ENCODE peak calls at places on chromosomes 16 and 17, in ten cellular contexts. M is GM12865; W is prostate gland; Y is CD8-positive, alpha-beta T cell; L is HFF-Myc; V is body of pancreas; D is left lung; P is ascending aorta; C is HCT116; F is pancreas. B is an unnamed sample.

GRCh38 chr17:29149431-29150064 is 30.6 kb downstream of the MYO18A start:
- DNase-seq in Y (no peak), W (peak), D (no peak), F (no peak), M (peak), L (no peak), P (no peak), V (peak), C (no peak), B (no peak)

GRCh38 chr17:3962217-3963069 is 1.8 kb downstream of the ATP2A3 start:
- DNase-seq in P (no peak), Y (no peak), C (no peak), D (no peak), W (no peak), V (no peak), F (no peak), M (no peak), L (no peak), B (no peak)

GRCh38 chr16:85856585-85856984 is 42.4 kb upstream of the IRF8 start:
- DNase-seq in C (no peak), M (peak), W (no peak), D (no peak), P (no peak), V (no peak), L (no peak), F (no peak), Y (no peak), B (no peak)

GRCh38 chr17:34499576-34499975 is 79.8 kb upstream of the TMEM132E start:
- DNase-seq in P (no peak), C (no peak), V (no peak), L (peak), M (peak), Y (no peak), F (no peak), W (no peak), D (no peak), B (peak)

GRCh38 chr16:4734730-4735575 is 616 bp downstream of the DNAAF8 start:
- DNase-seq in Y (peak), F (peak), P (peak), L (peak), D (peak), W (peak), M (peak), V (peak), C (peak), B (peak)

GRCh38 chr17:39929657-39930407 is 2.3 kb downstream of the LRRC3C start:
- DNase-seq in W (no peak), D (no peak), F (no peak), P (no peak), M (no peak), V (no peak), L (no peak), Y (no peak), C (no peak), B (no peak)

GRCh38 chr16:57609541-57610401 is 18.7 kb upstream of the ADGRG1 start:
- DNase-seq in M (peak), D (peak), L (no peak), F (peak), W (no peak), P (no peak), Y (peak), V (peak), C (no peak), B (no peak)

GRCh38 chr17:38905375-38905774 is 20.0 kb upstream of the LASP1NB start:
- DNase-seq in M (no peak), C (no peak), F (no peak), V (no peak), L (no peak), Y (no peak), W (no peak), P (no peak), D (no peak), B (no peak)

GRCh38 chr17:79028496-79029326 is 4.7 kb downstream of the C1QTNF1 start:
- DNase-seq in Y (no peak), F (no peak), C (no peak), M (no peak), P (no peak), D (no peak), W (no peak), L (no peak), V (no peak), B (no peak)

GRCh38 chr16:75527825-75528299 is 8.0 kb downstream of the CHST5 start:
- DNase-seq in D (no peak), L (no peak), V (peak), M (no peak), W (no peak), C (no peak), Y (no peak), P (no peak), F (no peak), B (no peak)

GRCh38 chr17:2749784-2750181 is 331 bp upstream of the CCDC92B start:
- DNase-seq in P (no peak), V (peak), L (peak), F (peak), C (peak), M (peak), D (peak), Y (peak), W (peak), B (peak)

GRCh38 chr17:48841395-48841831 is 10.6 kb downstream of the CALCOCO2 start:
- DNase-seq in D (no peak), L (no peak), C (no peak), M (peak), W (peak), Y (no peak), V (peak), F (no peak), P (no peak), B (no peak)

GRCh38 chr17:68600123-68600880 is 865 bp downstream of the FAM20A start:
- DNase-seq in P (no peak), V (peak), L (no peak), M (peak), Y (no peak), W (no peak), D (peak), C (no peak), F (peak), B (no peak)

GRCh38 chr17:48605991-48606891 is 1.5 kb upstream of the HOXB6 start:
- DNase-seq in W (no peak), M (no peak), V (no peak), Y (no peak), D (no peak), C (no peak), P (no peak), L (no peak), F (no peak), B (no peak)

GRCh38 chr16:80231888-80232287 is 308.9 kb upstream of the DYNLRB2 start:
- DNase-seq in C (no peak), Y (no peak), W (no peak), P (no peak), L (peak), D (no peak), V (no peak), F (no peak), M (peak), B (no peak)

GRCh38 chr16:67027046-67027445 is 1.9 kb upstream of the CBFB start:
- DNase-seq in D (no peak), V (no peak), Y (no peak), P (no peak), F (peak), W (no peak), M (no peak), C (no peak), L (no peak), B (no peak)

DNA sequence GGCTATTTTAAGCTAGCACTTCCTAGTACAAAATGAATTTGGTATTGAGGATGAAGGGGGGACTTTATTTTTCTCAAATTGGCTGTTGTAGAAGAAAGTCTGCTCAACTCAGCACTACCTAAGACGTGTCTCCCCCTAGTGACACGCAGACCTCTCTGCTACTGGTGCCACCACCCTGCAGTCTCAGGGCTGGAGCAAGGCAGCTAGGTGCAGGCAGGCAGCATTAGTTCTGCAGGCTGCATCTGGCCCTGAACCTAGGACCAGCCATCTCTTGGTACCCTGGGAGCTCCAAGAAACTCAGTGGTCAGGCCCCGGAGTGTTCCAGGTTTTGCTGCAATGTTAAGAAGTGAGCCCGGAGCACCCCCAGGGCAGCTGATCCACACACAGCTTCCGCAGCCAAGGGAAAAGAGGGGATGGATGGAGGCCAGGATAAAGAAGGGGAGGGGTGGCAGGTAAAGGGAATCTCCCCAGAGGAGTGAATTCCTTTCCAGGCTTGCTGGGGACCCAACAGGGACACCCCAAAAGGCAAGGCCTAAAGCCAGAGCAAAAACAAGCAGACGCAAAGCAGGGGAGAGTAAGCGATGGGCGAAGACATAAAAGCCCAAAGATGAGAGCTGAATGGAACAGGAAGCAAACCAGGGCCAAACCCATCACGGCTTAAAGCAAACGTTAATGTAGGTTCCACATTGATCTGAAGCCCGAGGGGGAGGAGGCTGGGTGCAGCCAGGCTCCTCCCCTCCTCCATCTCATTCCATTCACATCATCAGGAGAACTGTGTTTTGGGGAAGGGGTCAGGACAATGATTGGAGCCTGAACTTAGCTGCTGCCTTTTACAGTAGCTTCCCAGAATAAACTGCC is 200.5 kb downstream of the ZFHX3 start:
- DNase-seq in M (peak), V (peak), D (no peak), P (no peak), L (no peak), C (no peak), W (no peak), Y (no peak), F (no peak), B (no peak)
- TF ChIP-seq CTCF in M (peak), V (no peak), D (no peak), P (peak), L (peak), C (peak), W (peak), Y (no peak), F (no peak), B (peak)

GRCh38 chr16:397736-398332 is 835 bp downstream of the NME4 start:
- DNase-seq in Y (peak), M (no peak), C (peak), V (peak), F (peak), D (peak), W (peak), P (peak), L (peak), B (no peak)
- H3K4me3 ChIP-seq in Y (no peak), M (no peak), C (no peak), V (no peak), F (no peak), D (peak), W (peak), P (peak), L (peak), B (no peak)

DNA sequence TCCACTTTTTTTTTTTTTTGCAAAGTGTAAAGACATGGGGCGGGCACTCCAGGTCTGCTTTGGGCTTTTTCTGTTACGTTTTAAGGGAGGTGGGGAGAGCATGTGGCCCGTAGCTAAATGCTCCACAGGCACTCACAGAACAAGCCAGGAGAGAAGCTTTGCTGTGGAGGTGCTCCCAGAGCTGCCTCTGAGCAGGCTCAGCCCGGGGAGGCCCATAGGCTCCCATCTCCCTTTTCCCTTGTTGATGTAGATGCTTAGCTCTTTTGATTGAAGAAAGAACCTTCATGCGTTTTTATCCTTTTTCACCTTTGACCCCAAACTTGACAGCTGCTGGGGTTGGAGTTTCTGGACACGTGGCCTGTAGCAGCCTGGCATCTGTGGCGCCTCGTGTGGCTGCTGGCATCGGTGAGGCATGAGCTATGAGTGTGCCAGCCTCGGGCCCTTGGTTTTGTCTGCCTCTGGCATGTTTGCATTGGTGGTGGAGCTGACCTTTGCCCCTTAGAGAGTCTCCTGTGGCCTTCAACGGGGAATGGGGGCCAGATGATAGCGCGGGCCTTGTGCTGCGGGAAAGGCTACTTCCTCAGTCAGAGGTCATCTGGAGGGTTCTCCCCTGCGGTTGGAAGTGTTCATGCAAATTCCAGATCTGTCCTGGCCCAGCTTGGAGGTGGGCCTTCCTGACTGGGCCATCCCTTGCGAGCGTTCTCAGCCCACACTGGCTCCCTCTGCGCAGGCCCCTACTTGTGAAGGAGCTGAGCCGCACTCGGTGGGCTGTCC is 20.0 kb upstream of the IL17C start:
- DNase-seq in F (no peak), Y (no peak), V (peak), P (no peak), D (no peak), C (no peak), W (no peak), M (no peak), L (no peak), B (no peak)
- TF ChIP-seq CTCF in F (no peak), Y (no peak), V (no peak), P (no peak), D (no peak), C (no peak), W (no peak), M (no peak), L (no peak), B (no peak)

GRCh38 chr17:16465861-16466338 is 26.1 kb downstream of the LRRC75A start:
- DNase-seq in D (peak), V (peak), W (no peak), P (no peak), L (no peak), M (no peak), C (no peak), F (no peak), Y (no peak), B (no peak)

GRCh38 chr17:16467044-16467443 is 24.9 kb downstream of the LRRC75A start:
- DNase-seq in D (no peak), W (no peak), C (no peak), M (no peak), Y (no peak), F (no peak), V (no peak), P (no peak), L (no peak), B (no peak)

GRCh38 chr17:16467886-16468285 is 24.1 kb downstream of the LRRC75A start:
- DNase-seq in D (no peak), W (no peak), F (no peak), C (no peak), L (no peak), V (no peak), P (no peak), Y (no peak), M (no peak), B (no peak)

GRCh38 chr17:16464641-16465312 is 27.2 kb downstream of the LRRC75A start:
- DNase-seq in W (no peak), F (no peak), D (no peak), Y (no peak), C (no peak), M (no peak), P (no peak), L (no peak), V (no peak), B (no peak)

DNA sequence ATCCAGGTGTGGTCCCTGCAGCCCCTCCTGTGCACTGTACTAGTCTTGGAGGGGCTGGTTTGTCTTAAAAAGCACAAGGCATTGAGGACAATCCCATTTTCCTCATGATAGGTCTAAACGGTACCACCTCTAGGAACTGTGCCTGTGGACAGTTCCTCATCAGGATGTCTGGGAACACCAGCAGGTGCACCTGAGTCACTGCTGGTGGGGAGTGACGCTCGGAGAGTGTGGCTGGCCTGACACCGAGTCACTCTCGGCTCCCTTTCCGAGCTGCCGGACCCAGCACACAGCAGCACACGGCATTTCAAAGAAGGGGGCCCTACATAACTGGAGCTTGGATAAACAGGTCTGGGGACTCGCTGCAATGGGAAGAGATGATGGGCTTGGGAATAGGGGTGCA is 25.6 kb downstream of the LRRC75A start:
- DNase-seq in V (peak), W (no peak), P (no peak), L (no peak), F (peak), D (no peak), M (no peak), Y (no peak), C (no peak), B (no peak)
- H3K4me3 ChIP-seq in V (no peak), W (no peak), P (no peak), L (no peak), F (no peak), D (no peak), M (no peak), Y (no peak), C (no peak), B (no peak)

GRCh38 chr17:21513012-21513570 is 136.9 kb downstream of the KCNJ12 start:
- DNase-seq in C (peak), P (no peak), W (peak), D (peak), M (peak), Y (peak), L (peak), F (peak), V (peak), B (no peak)
- TF ChIP-seq CTCF in C (peak), P (peak), W (peak), D (peak), M (peak), Y (peak), L (peak), F (peak), V (peak), B (peak)

GRCh38 chr17:82095777-82096708 is 2.0 kb downstream of the FASN start:
- DNase-seq in D (no peak), C (no peak), P (no peak), L (no peak), W (no peak), F (peak), M (peak), V (no peak), Y (no peak), B (no peak)

GRCh38 chr17:82097919-82098168 is 192 bp downstream of the FASN start:
- DNase-seq in F (no peak), M (no peak), Y (no peak), L (no peak), W (no peak), D (no peak), V (no peak), P (no peak), C (no peak), B (no peak)

GRCh38 chr17:82098169-82098938 is at the start of gene FASN:
- DNase-seq in C (peak), V (peak), Y (peak), D (peak), W (peak), L (peak), M (peak), F (peak), P (peak), B (peak)

GRCh38 chr17:82096709-82097186 is 1.3 kb downstream of the FASN start:
- DNase-seq in V (no peak), P (no peak), C (no peak), D (no peak), M (peak), F (peak), Y (no peak), W (no peak), L (no peak), B (no peak)

GRCh38 chr17:82097187-82097918 is 683 bp downstream of the FASN start:
- DNase-seq in Y (no peak), M (peak), W (no peak), L (no peak), D (no peak), V (peak), C (no peak), P (no peak), F (no peak), B (no peak)
- H3K4me3 ChIP-seq in Y (peak), M (peak), W (peak), L (peak), D (peak), V (peak), C (peak), P (peak), F (peak), B (peak)

GRCh38 chr16:16027728-16028310 is 78.4 kb downstream of the ABCC1 start:
- DNase-seq in D (no peak), C (no peak), L (no peak), V (no peak), M (no peak), W (no peak), F (no peak), P (no peak), Y (no peak), B (no peak)
- TF ChIP-seq CTCF in D (no peak), C (no peak), L (no peak), V (no peak), M (no peak), W (no peak), F (no peak), P (no peak), Y (no peak), B (no peak)

GRCh38 chr17:45129426-45129939 is 2.8 kb downstream of the PLCD3 start:
- DNase-seq in M (no peak), D (no peak), Y (no peak), P (no peak), F (no peak), W (no peak), C (no peak), V (peak), L (no peak), B (no peak)
- H3K4me3 ChIP-seq in M (no peak), D (no peak), Y (no peak), P (no peak), F (no peak), W (no peak), C (peak), V (no peak), L (no peak), B (no peak)

GRCh38 chr16:31179747-31180458 is at the start of gene FUS:
- DNase-seq in P (peak), V (peak), M (peak), Y (peak), C (peak), W (peak), F (peak), D (peak), L (peak), B (peak)
- TF ChIP-seq CTCF in P (no peak), V (no peak), M (no peak), Y (no peak), C (no peak), W (peak), F (no peak), D (no peak), L (no peak), B (no peak)

GRCh38 chr17:83034525-83034924 is 44.9 kb upstream of the METRNL start:
- DNase-seq in C (no peak), F (no peak), L (no peak), Y (no peak), P (no peak), W (no peak), V (no peak), D (no peak), M (no peak), B (no peak)

GRCh38 chr17:83036193-83036592 is 43.2 kb upstream of the METRNL start:
- DNase-seq in Y (no peak), P (no peak), D (peak), L (no peak), M (no peak), V (no peak), F (no peak), W (no peak), C (no peak), B (no peak)

GRCh38 chr17:83036666-83037065 is 42.7 kb upstream of the METRNL start:
- DNase-seq in C (no peak), M (no peak), F (no peak), V (no peak), L (no peak), W (no peak), Y (no peak), P (no peak), D (peak), B (no peak)

GRCh38 chr17:83035722-83036121 is 43.7 kb upstream of the METRNL start:
- DNase-seq in W (no peak), P (no peak), F (no peak), D (peak), V (no peak), M (no peak), Y (no peak), L (no peak), C (no peak), B (no peak)

GRCh38 chr17:83037084-83037950 is 42.1 kb upstream of the METRNL start:
- DNase-seq in V (no peak), P (no peak), C (no peak), M (no peak), W (no peak), L (no peak), D (peak), F (no peak), Y (no peak), B (no peak)
- H3K4me3 ChIP-seq in V (no peak), P (no peak), C (no peak), M (no peak), W (no peak), L (no peak), D (no peak), F (no peak), Y (no peak), B (no peak)